ENCODE peak calls at places on chromosomes 5 and 9, in six cellular contexts. T is BJ, J is body of pancreas, S is cardiac muscle cell, U is mesenchymal stem cell, Q is WERI-Rb-1. N is an unnamed sample. For H3K36me3, the result is how much of the 10 kb centered on the place peaks cover.

GRCh38 chr9:75238311-75238976 is 150.1 kb downstream of the OSTF1 start:
- DNase-seq in S (peak), J (peak), U (peak), T (no peak), Q (peak), N (peak)

GRCh38 chr5:83341815-83342334 is 129.7 kb upstream of the VCAN start:
- DNase-seq in S (no peak), U (no peak), Q (no peak), J (no peak), T (no peak), N (no peak)

GRCh38 chr9:113446323-113446740 is 17.2 kb upstream of the RGS3 start:
- DNase-seq in Q (no peak), U (peak), S (peak), T (no peak), J (no peak), N (peak)

GRCh38 chr5:133399247-133399891 is 213.0 kb downstream of the FSTL4 start:
- DNase-seq in Q (no peak), S (no peak), U (no peak), T (no peak), J (no peak), N (no peak)

GRCh38 chr9:121700831-121701419 is 49.5 kb downstream of the DAB2IP start:
- DNase-seq in T (no peak), S (no peak), Q (no peak), U (no peak), J (no peak), N (no peak)

GRCh38 chr5:33792559-33792958 is 99.2 kb downstream of the ADAMTS12 start:
- DNase-seq in T (no peak), Q (no peak), U (no peak), S (no peak), J (no peak), N (no peak)

GRCh38 chr9:91207889-91208651 is 153.6 kb downstream of the AUH start:
- DNase-seq in T (no peak), J (no peak), Q (no peak), S (peak), U (peak), N (peak)

GRCh38 chr9:128203024-128203841 is at the start of gene DNM1:
- DNase-seq in T (no peak), S (peak), J (peak), Q (peak), U (peak), N (peak)

GRCh38 chr5:151470440-151470839 is 23.0 kb downstream of the SLC36A1 start:
- DNase-seq in S (no peak), T (no peak), Q (no peak), U (no peak), J (no peak), N (peak)

GRCh38 chr9:80994892-80995291 is 694.5 kb downstream of the TLE1 start:
- DNase-seq in T (no peak), J (no peak), S (no peak), U (peak), Q (no peak), N (peak)

GRCh38 chr9:70392189-70392588 is 22.3 kb downstream of the KLF9 start:
- DNase-seq in U (no peak), S (no peak), Q (peak), T (no peak), J (no peak), N (peak)

GRCh38 chr5:35852084-35852734 is 4.5 kb upstream of the IL7R start:
- DNase-seq in U (peak), Q (no peak), T (no peak), S (no peak), J (no peak), N (no peak)

GRCh38 chr5:98770911-98771322 is 2.5 kb upstream of the RGMB start:
- DNase-seq in T (no peak), S (no peak), Q (no peak), U (no peak), J (no peak), N (no peak)

GRCh38 chr5:141850183-141850768 is 27.9 kb downstream of the PCDH1 start:
- DNase-seq in U (no peak), T (no peak), J (peak), S (peak), Q (peak), N (peak)

GRCh38 chr9:36298566-36298965 is 40.3 kb upstream of the GNE start:
- DNase-seq in T (peak), U (peak), Q (no peak), J (no peak), S (no peak), N (no peak)

GRCh38 chr5:670396-671270 is 22.5 kb downstream of the TPPP start:
- DNase-seq in T (no peak), U (no peak), S (no peak), J (no peak), Q (no peak), N (no peak)

GRCh38 chr5:107296572-107296971 is 374.2 kb downstream of the EFNA5 start:
- DNase-seq in T (no peak), U (no peak), J (no peak), Q (no peak), S (no peak), N (no peak)

GRCh38 chr5:56983593-56984361 is 31.9 kb upstream of the MIER3 start:
- DNase-seq in S (no peak), T (no peak), U (peak), J (no peak), Q (no peak), N (no peak)

GRCh38 chr9:108271646-108272349 is 584.0 kb downstream of the ACTL7B start:
- DNase-seq in S (no peak), U (peak), Q (peak), T (peak), J (peak), N (peak)

GRCh38 chr9:36148652-36149051 is 12.1 kb downstream of the GLIPR2 start:
- DNase-seq in T (peak), Q (no peak), U (peak), S (no peak), J (peak), N (peak)

GRCh38 chr9:93479726-93480125 is 26.3 kb upstream of the FAM120AOS start:
- DNase-seq in U (no peak), T (no peak), S (no peak), Q (no peak), J (no peak), N (no peak)

GRCh38 chr9:95381243-95381642 is 63.7 kb upstream of the FANCC start:
- DNase-seq in T (no peak), J (no peak), Q (no peak), U (peak), S (no peak), N (peak)

GRCh38 chr5:167644619-167645018 is 646.8 kb upstream of the WWC1 start:
- DNase-seq in U (peak), Q (no peak), J (no peak), S (no peak), T (no peak), N (no peak)

GRCh38 chr5:137283801-137284200 is 215.3 kb downstream of the SPOCK1 start:
- DNase-seq in J (no peak), T (no peak), U (no peak), Q (no peak), S (no peak), N (no peak)

GRCh38 chr5:90191352-90192045 is 218.1 kb downstream of the CETN3 start:
- DNase-seq in S (no peak), T (no peak), J (no peak), U (no peak), Q (no peak), N (no peak)

GRCh38 chr9:618478-618877 is 223.0 kb upstream of the DMRT1 start:
- DNase-seq in T (no peak), J (no peak), S (no peak), U (no peak), Q (no peak), N (peak)

GRCh38 chr9:87671925-87672324 is 54.0 kb upstream of the CTSL start:
- DNase-seq in Q (no peak), T (no peak), S (no peak), J (no peak), U (no peak), N (no peak)

GRCh38 chr5:84384604-84385575 is at the start of gene EDIL3:
- DNase-seq in S (peak), Q (peak), U (peak), T (no peak), J (peak), N (peak)

GRCh38 chr5:138177936-138178515 is 404 bp downstream of the BRD8 start:
- DNase-seq in T (no peak), Q (peak), J (peak), S (peak), U (peak), N (peak)

GRCh38 chr9:129275626-129276247 is 97.7 kb upstream of the IER5L start:
- DNase-seq in J (no peak), T (no peak), S (no peak), U (no peak), Q (peak), N (no peak)

GRCh38 chr5:164504141-164504772 is 998.8 kb downstream of the MAT2B start:
- DNase-seq in U (peak), T (no peak), Q (peak), S (peak), J (peak), N (peak)

DNA sequence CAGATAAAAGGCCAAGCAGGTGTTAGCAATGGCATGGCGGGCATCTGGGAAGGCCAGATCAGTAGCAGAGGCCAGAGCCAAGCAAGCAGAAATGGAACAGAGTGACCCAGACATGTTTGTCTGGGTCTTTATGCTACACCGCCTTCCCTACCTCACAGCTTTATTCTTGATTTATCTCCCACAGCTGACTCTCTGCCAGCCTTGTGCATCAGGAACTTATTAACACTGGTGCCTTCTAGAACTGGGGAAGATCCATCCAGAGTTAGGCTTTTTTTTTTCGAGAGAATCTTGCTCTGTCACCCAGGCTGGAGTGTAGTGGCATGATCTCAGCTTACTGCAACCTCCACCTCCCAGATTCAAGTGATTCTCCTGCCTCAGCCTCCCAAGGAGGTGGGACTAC is 112.4 kb upstream of the SLC44A1 start:
- DNase-seq in S (no peak), Q (no peak), U (no peak), J (no peak), T (no peak), N (no peak)
- H3K36me3 ChIP-seq in S (under half), Q (under half), U (under half), J (under half), T (under half), N (under half)

GRCh38 chr9:125233678-125234077 is 7.5 kb downstream of the HSPA5 start:
- DNase-seq in J (no peak), T (peak), U (peak), Q (no peak), S (no peak), N (peak)

GRCh38 chr9:125238127-125238914 is 2.8 kb downstream of the HSPA5 start:
- DNase-seq in S (no peak), T (no peak), Q (no peak), U (no peak), J (no peak), N (no peak)

GRCh38 chr9:125238915-125239446 is 2.2 kb downstream of the HSPA5 start:
- DNase-seq in U (peak), T (no peak), S (no peak), Q (no peak), J (no peak), N (no peak)

GRCh38 chr9:125239631-125240597 is 1.2 kb downstream of the HSPA5 start:
- DNase-seq in U (no peak), S (no peak), J (no peak), Q (no peak), T (no peak), N (peak)

GRCh38 chr9:125235805-125236534 is 5.2 kb downstream of the HSPA5 start:
- DNase-seq in T (no peak), J (no peak), Q (no peak), S (no peak), U (peak), N (no peak)
- H3K4me3 ChIP-seq in T (peak), J (no peak), Q (no peak), S (peak), U (no peak), N (peak)

GRCh38 chr9:82410306-82410705 is 421.7 kb downstream of the SPATA31D1 start:
- DNase-seq in S (no peak), U (peak), T (no peak), Q (no peak), J (no peak), N (peak)
- H3K36me3 ChIP-seq in S (under half), U (under half), T (under half), Q (under half), J (under half), N (under half)

GRCh38 chr5:135466178-135467050 is 14.3 kb upstream of the TIFAB start:
- DNase-seq in J (peak), S (peak), T (no peak), U (peak), Q (peak), N (peak)
- H3K4me3 ChIP-seq in J (no peak), S (peak), T (no peak), U (no peak), Q (no peak), N (peak)

DNA sequence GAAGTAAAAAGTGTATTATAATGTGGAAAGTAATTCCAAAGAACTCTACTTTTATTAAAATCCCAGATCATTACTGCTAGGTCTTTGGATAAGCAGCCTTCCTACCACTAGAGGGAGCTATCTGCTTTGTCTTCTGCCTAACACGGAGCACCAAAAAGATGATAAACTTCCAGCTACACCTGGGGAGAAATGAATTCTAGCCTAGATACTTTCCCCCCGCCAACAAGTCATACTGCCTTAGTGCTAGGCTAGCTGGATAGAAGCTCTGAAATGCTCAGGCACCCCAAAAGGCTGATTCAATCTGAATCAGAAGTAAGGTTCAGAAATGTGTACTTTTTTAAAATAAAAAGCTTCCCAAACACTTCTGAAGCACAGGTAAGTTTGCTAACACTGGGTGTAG is 52.5 kb downstream of the RNF145 start:
- DNase-seq in U (peak), Q (peak), S (peak), T (no peak), J (peak), N (peak)
- H3K36me3 ChIP-seq in U (half or more), Q (under half), S (under half), T (under half), J (under half), N (under half)